ENCODE peak calls at places on chromosomes 4 and X, in ten cellular contexts. T is H54, P is IMR-90, M is breast epithelium, N is stomach, A is lower leg skin, H is adrenal gland, Q is right lobe of liver, C is GM12891, V is GM12892. J is an unnamed sample.

GRCh38 chr4:41060352-41061318 is 153.7 kb downstream of the APBB2 start:
- DNase-seq in T (no peak), N (no peak), M (no peak), H (no peak), P (no peak), A (peak), V (no peak), C (no peak), Q (no peak), J (no peak)

GRCh38 chr4:142960134-142960533 is 114.0 kb upstream of the INPP4B start:
- DNase-seq in M (no peak), A (no peak), H (no peak), T (no peak), V (no peak), C (no peak), N (no peak), P (no peak), Q (no peak), J (no peak)

GRCh38 chr4:123744664-123745290 is 348.2 kb downstream of the SPRY1 start:
- DNase-seq in H (peak), C (no peak), V (no peak), A (no peak), Q (no peak), M (no peak), T (no peak), P (peak), N (no peak), J (no peak)

GRCh38 chr4:110270492-110271197 is 72.2 kb upstream of the ELOVL6 start:
- DNase-seq in V (no peak), H (no peak), A (no peak), N (no peak), Q (no peak), P (peak), T (peak), C (no peak), M (no peak), J (no peak)

GRCh38 chrX:153863251-153863991 is 22.6 kb downstream of the L1CAM start:
- DNase-seq in A (no peak), T (no peak), H (no peak), N (no peak), V (peak), C (peak), P (no peak), M (no peak), Q (no peak), J (peak)

GRCh38 chr4:104093247-104093646 is 373.5 kb upstream of the TACR3 start:
- DNase-seq in T (no peak), H (no peak), C (no peak), N (no peak), Q (no peak), V (no peak), A (no peak), M (no peak), P (no peak), J (no peak)

GRCh38 chr4:126752702-126753101 is 880.1 kb upstream of the INTU start:
- DNase-seq in H (no peak), T (no peak), V (no peak), C (no peak), A (no peak), M (no peak), P (no peak), Q (no peak), N (no peak), J (no peak)

GRCh38 chrX:95346854-95347253 is 1337.8 kb upstream of the DIAPH2 start:
- DNase-seq in N (no peak), V (no peak), C (no peak), A (no peak), Q (no peak), M (no peak), H (no peak), T (no peak), P (peak), J (no peak)

GRCh38 chr4:143618811-143619210 is 81.7 kb downstream of the FREM3 start:
- DNase-seq in T (no peak), C (no peak), P (no peak), M (no peak), H (no peak), V (no peak), A (no peak), N (no peak), Q (no peak), J (no peak)

GRCh38 chr4:80594696-80595095 is 259.2 kb downstream of the CFAP299 start:
- DNase-seq in Q (no peak), H (no peak), N (no peak), V (no peak), A (no peak), T (no peak), P (no peak), M (no peak), C (no peak), J (no peak)

GRCh38 chrX:21725498-21725897 is 32.4 kb downstream of the SMPX start:
- DNase-seq in P (peak), C (no peak), Q (no peak), T (no peak), V (no peak), N (no peak), M (no peak), A (no peak), H (no peak), J (no peak)

GRCh38 chrX:22246620-22247019 is 26.1 kb upstream of the CBLL2 start:
- DNase-seq in C (no peak), Q (no peak), P (peak), T (no peak), M (no peak), V (no peak), H (no peak), A (no peak), N (no peak), J (no peak)

GRCh38 chr4:85928775-85929585 is 430.9 kb downstream of the MAPK10 start:
- DNase-seq in A (no peak), T (no peak), V (no peak), H (no peak), M (no peak), Q (peak), P (peak), N (peak), C (no peak), J (no peak)

GRCh38 chr4:8656185-8656517 is 63.6 kb downstream of the CPZ start:
- DNase-seq in H (no peak), Q (peak), N (no peak), V (no peak), A (no peak), C (no peak), P (no peak), T (no peak), M (no peak), J (no peak)

GRCh38 chrX:110322603-110323002 is 4.7 kb upstream of the AMMECR1 start:
- DNase-seq in C (no peak), H (no peak), P (peak), V (no peak), T (no peak), A (no peak), M (no peak), N (no peak), Q (no peak), J (no peak)

GRCh38 chrX:152632445-152633097 is 5.1 kb upstream of the GABRQ start:
- DNase-seq in C (no peak), Q (no peak), A (peak), T (no peak), H (peak), M (peak), N (peak), V (no peak), P (peak), J (no peak)

GRCh38 chrX:108359811-108360602 is 78.2 kb downstream of the COL4A6 start:
- DNase-seq in M (no peak), A (no peak), H (no peak), C (no peak), N (no peak), T (no peak), Q (no peak), P (peak), V (no peak), J (no peak)

GRCh38 chrX:148600131-148600530 is 99.7 kb downstream of the AFF2 start:
- DNase-seq in H (no peak), N (no peak), C (no peak), V (no peak), P (no peak), M (no peak), T (no peak), A (no peak), Q (no peak), J (no peak)

GRCh38 chr4:83074086-83074704 is 39.2 kb downstream of the COPS4 start:
- DNase-seq in M (no peak), P (peak), Q (no peak), T (no peak), V (peak), H (no peak), C (peak), A (peak), N (no peak), J (no peak)

GRCh38 chr4:88672987-88673386 is 24.6 kb downstream of the NAP1L5 start:
- DNase-seq in N (peak), M (no peak), V (no peak), C (no peak), Q (no peak), P (peak), H (no peak), A (no peak), T (no peak), J (no peak)

GRCh38 chrX:81925812-81926211 is 723.9 kb downstream of the SH3BGRL start:
- DNase-seq in V (no peak), A (no peak), T (no peak), Q (no peak), N (no peak), C (no peak), P (no peak), H (no peak), M (no peak), J (no peak)

GRCh38 chr4:78720994-78721677 is 55.0 kb upstream of the BMP2K start:
- DNase-seq in M (no peak), N (no peak), Q (no peak), C (no peak), P (no peak), H (peak), V (no peak), A (peak), T (no peak), J (peak)

GRCh38 chr4:8281519-8282133 is 12.1 kb downstream of the HTRA3 start:
- DNase-seq in N (no peak), M (peak), A (no peak), Q (peak), H (peak), T (no peak), P (peak), V (no peak), C (no peak), J (peak)

GRCh38 chrX:19627533-19627932 is 112.2 kb upstream of the MAP3K15 start:
- DNase-seq in H (no peak), N (no peak), Q (no peak), A (no peak), T (no peak), C (no peak), P (peak), V (no peak), M (no peak), J (no peak)

GRCh38 chr4:7817877-7818675 is 121.6 kb downstream of the AFAP1 start:
- DNase-seq in C (no peak), M (no peak), A (no peak), V (no peak), N (no peak), P (peak), Q (no peak), H (peak), T (no peak), J (no peak)

GRCh38 chrX:20063716-20064351 is 52.9 kb downstream of the MAP7D2 start:
- DNase-seq in V (no peak), T (no peak), H (no peak), N (no peak), P (peak), A (no peak), C (no peak), Q (no peak), M (no peak), J (no peak)

GRCh38 chr4:113636438-113636818 is 125.1 kb downstream of the CAMK2D start:
- DNase-seq in P (no peak), N (no peak), C (no peak), A (no peak), V (no peak), M (no peak), Q (no peak), T (no peak), H (no peak), J (no peak)

GRCh38 chr4:123578276-123579014 is 181.8 kb downstream of the SPRY1 start:
- DNase-seq in H (no peak), Q (no peak), N (no peak), T (no peak), V (no peak), P (no peak), C (no peak), A (no peak), M (no peak), J (no peak)

GRCh38 chr4:65014078-65014477 is 604.8 kb upstream of the TECRL start:
- DNase-seq in T (no peak), P (no peak), A (no peak), M (no peak), H (no peak), V (no peak), C (no peak), Q (peak), N (no peak), J (no peak)

GRCh38 chr4:144591401-144591800 is 54.6 kb upstream of the HHIP start:
- DNase-seq in V (no peak), C (no peak), T (no peak), H (no peak), N (no peak), M (no peak), P (peak), Q (no peak), A (no peak), J (no peak)

GRCh38 chr4:176053785-176054184 is 11.9 kb upstream of the WDR17 start:
- DNase-seq in P (no peak), A (no peak), H (no peak), T (no peak), M (no peak), C (no peak), N (no peak), V (no peak), Q (no peak), J (no peak)

GRCh38 chrX:118751950-118752783 is 24.8 kb downstream of the IL13RA1 start:
- DNase-seq in N (no peak), C (peak), V (no peak), H (no peak), Q (no peak), P (no peak), A (no peak), M (no peak), T (no peak), J (no peak)

GRCh38 chr4:177380730-177381287 is 61.4 kb downstream of the AGA start:
- DNase-seq in N (no peak), H (no peak), V (no peak), P (no peak), A (no peak), C (no peak), Q (no peak), M (no peak), T (peak), J (no peak)

GRCh38 chr4:158938462-158939044 is 164.3 kb upstream of the RAPGEF2 start:
- DNase-seq in H (no peak), Q (no peak), T (no peak), A (no peak), M (no peak), P (peak), C (no peak), V (no peak), N (no peak), J (no peak)

GRCh38 chr4:115678425-115678941 is 565.1 kb upstream of the NDST4 start:
- DNase-seq in C (no peak), V (no peak), A (no peak), M (no peak), N (no peak), H (no peak), T (no peak), Q (peak), P (no peak), J (peak)

GRCh38 chrX:107146670-107147069 is 28.0 kb upstream of the RBM41 start:
- DNase-seq in T (no peak), A (no peak), P (peak), N (no peak), C (no peak), H (no peak), V (no peak), M (no peak), Q (no peak), J (no peak)

GRCh38 chr4:100695039-100695654 is 177.3 kb upstream of the EMCN start:
- DNase-seq in P (no peak), H (no peak), M (no peak), Q (no peak), N (no peak), V (no peak), C (no peak), A (no peak), T (no peak), J (no peak)
- TF ChIP-seq POLR2A in P (no peak), H (no peak), M (no peak), Q (no peak), N (no peak), V (no peak), C (no peak), A (no peak), T (no peak), J (no peak)

GRCh38 chr4:108620933-108621905 is 843 bp downstream of the RPL34 start:
- DNase-seq in A (no peak), H (no peak), M (no peak), N (no peak), V (no peak), Q (no peak), P (peak), T (no peak), C (no peak), J (no peak)
- TF ChIP-seq POLR2A in A (no peak), H (no peak), M (no peak), N (no peak), V (no peak), Q (no peak), P (no peak), T (no peak), C (no peak), J (no peak)

GRCh38 chr4:87118421-87118820 is 102.0 kb downstream of the KLHL8 start:
- DNase-seq in T (no peak), N (no peak), M (no peak), Q (no peak), C (no peak), H (no peak), P (no peak), V (no peak), A (no peak), J (no peak)
- TF ChIP-seq POLR2A in T (no peak), N (no peak), M (no peak), Q (no peak), C (no peak), H (no peak), P (no peak), V (no peak), A (no peak), J (no peak)

DNA sequence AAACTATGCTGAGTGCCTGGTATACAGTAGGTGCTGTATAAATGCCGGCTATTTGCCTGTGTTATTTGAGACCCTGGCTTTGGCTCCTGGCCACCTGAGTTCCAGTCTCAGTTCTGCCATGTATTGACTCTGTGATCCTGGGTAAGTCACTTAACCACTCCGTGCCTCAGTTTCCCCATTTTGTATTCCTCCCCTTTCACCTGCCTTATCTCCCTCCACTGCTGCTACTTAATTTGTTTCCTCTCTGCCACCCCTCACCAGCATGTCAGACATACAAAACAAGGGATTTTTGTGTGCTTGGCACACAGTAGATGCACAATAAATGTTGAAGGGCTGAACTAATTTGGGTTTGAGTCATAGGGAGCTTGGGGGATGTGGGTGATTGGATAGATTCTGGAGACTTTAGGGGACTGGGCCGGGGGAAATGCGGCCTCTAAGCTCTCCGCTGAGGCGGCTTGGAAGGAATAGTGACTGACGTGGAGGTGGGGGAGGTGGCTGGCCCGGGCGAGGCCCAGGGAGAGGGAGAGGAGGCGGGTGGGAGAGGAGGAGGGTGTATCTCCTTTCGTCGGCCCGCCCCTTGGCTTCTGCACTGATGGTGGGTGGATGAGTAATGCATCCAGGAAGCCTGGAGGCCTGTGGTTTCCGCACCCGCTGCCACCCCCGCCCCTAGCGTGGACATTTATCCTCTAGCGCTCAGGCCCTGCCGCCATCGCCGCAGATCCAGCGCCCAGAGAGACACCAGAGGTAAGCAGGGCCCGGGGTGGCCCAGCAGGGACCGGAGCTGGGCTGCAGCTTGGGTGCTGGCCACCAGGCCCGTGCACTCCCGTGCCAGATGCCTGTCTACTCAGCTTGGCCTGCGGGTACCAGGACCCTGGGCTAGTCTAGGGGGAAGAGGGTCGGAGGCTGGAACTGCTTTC is at the start of gene TIMP1:
- DNase-seq in P (peak), M (peak), T (peak), C (peak), V (peak), A (peak), H (peak), Q (peak), N (peak), J (peak)
- TF ChIP-seq POLR2A in P (peak), M (no peak), T (peak), C (no peak), V (peak), A (no peak), H (peak), Q (peak), N (no peak), J (no peak)

GRCh38 chrX:129956765-129957164 is 25.7 kb upstream of the BCORL1 start:
- DNase-seq in A (no peak), N (no peak), C (no peak), P (no peak), M (no peak), T (no peak), V (no peak), Q (no peak), H (no peak), J (no peak)

GRCh38 chrX:129955682-129956081 is 26.8 kb upstream of the BCORL1 start:
- DNase-seq in T (no peak), Q (no peak), V (no peak), P (no peak), C (no peak), H (no peak), M (no peak), A (no peak), N (no peak), J (no peak)

GRCh38 chrX:129958814-129959492 is 23.5 kb upstream of the BCORL1 start:
- DNase-seq in H (no peak), A (no peak), M (no peak), C (no peak), V (no peak), P (peak), N (no peak), Q (no peak), T (no peak), J (no peak)

GRCh38 chrX:129956145-129956544 is 26.3 kb upstream of the BCORL1 start:
- DNase-seq in N (no peak), C (no peak), T (no peak), Q (no peak), H (no peak), V (no peak), M (no peak), P (no peak), A (no peak), J (no peak)

GRCh38 chrX:129957241-129958099 is 25.0 kb upstream of the BCORL1 start:
- DNase-seq in V (peak), T (no peak), C (no peak), Q (peak), N (peak), P (peak), A (no peak), H (peak), M (no peak), J (peak)
- TF ChIP-seq POLR2A in V (peak), T (no peak), C (peak), Q (peak), N (no peak), P (no peak), A (no peak), H (no peak), M (no peak), J (no peak)

J was measured in spleen.